ENCODE peak calls at places on chromosomes 4 and X, in six cellular contexts. J is NCI-H69; G is mesothelial cell of epicardium; Q is activated naive CD8-positive, alpha-beta T cell treated with anti-CD3 and anti-CD28 coated beads, Interleukin-2, amount 50 U/mL, for 16 hours; M is H7; B is erythroblast. U is an unnamed sample.
A peak's percentile ranks its signal among the peaks of the same experiment; 100 is the strongest.

GRCh38 chr4:40241026-40241425 is 44.2 kb downstream of the RHOH start:
- DNase-seq in J (no peak), G (no peak), Q (no peak), M (no peak), B (no peak), U (no peak)

GRCh38 chr4:74446193-74446868 is 1.4 kb downstream of the AREG start:
- DNase-seq in J (no peak), G (no peak), Q (no peak), M (no peak), B (no peak), U (no peak)

GRCh38 chr4:147782087-147782781 is 50.3 kb downstream of the ARHGAP10 start:
- DNase-seq in J (no peak), G (no peak), Q (no peak), M (no peak), B (no peak), U (no peak)

GRCh38 chr4:91963489-91963888 is 340.3 kb upstream of the GRID2 start:
- DNase-seq in J (no peak), G (no peak), Q (no peak), M (no peak), B (no peak), U (no peak)

GRCh38 chr4:166658585-166658984 is 575.7 kb downstream of the SPOCK3 start:
- DNase-seq in J (no peak), G (no peak), Q (no peak), M (no peak), B (no peak), U (no peak)

GRCh38 chrX:111445485-111445884 is 33.5 kb upstream of the DCX start:
- DNase-seq in J (peak; percentile 84), G (no peak), Q (no peak), M (peak; percentile 4), B (peak; percentile 22), U (no peak)

GRCh38 chr4:80361329-80361900 is 25.9 kb downstream of the CFAP299 start:
- DNase-seq in J (peak; percentile 63), G (no peak), Q (no peak), M (peak; percentile 4), B (peak; percentile 13), U (no peak)

GRCh38 chr4:139595989-139596679 is 40.1 kb upstream of the SETD7 start:
- DNase-seq in J (no peak), G (no peak), Q (no peak), M (no peak), B (no peak), U (no peak)

GRCh38 chr4:25160714-25161598 is 707 bp upstream of the SEPSECS start:
- DNase-seq in J (peak; percentile 63), G (no peak), Q (no peak), M (no peak), B (peak; percentile 81), U (no peak)

GRCh38 chr4:25022741-25023140 is 8.0 kb downstream of the LGI2 start:
- DNase-seq in J (no peak), G (no peak), Q (no peak), M (no peak), B (no peak), U (no peak)

GRCh38 chrX:8083276-8083675 is 87.8 kb downstream of the VCX2 start:
- DNase-seq in J (no peak), G (no peak), Q (no peak), M (no peak), B (no peak), U (no peak)

GRCh38 chr4:83252782-83253405 is 31.7 kb downstream of the COQ2 start:
- DNase-seq in J (peak; percentile 75), G (no peak), Q (peak; percentile 45), M (peak; percentile 69), B (peak; percentile 75), U (peak; percentile 43)

U was measured in activated CD8-positive, alpha-beta memory T cell treated with anti-CD3 and anti-CD28 coated beads for 4 hours.